ENCODE peak calls at places on chromosome 17, in four cellular contexts. One of them, this sample, is unnamed.

GRCh38 chr17:15213381-15214087 is 51.6 kb downstream of the PMP22 start:
- DNase-seq in GM23338: peak
- DNase-seq in A549: no peak
- DNase-seq in K562: no peak
- DNase-seq in this sample: no peak

GRCh38 chr17:27612160-27612767 is 18.7 kb upstream of the LGALS9 start:
- DNase-seq in K562: no peak
- DNase-seq in A549: no peak
- DNase-seq in GM23338: no peak
- DNase-seq in this sample: no peak

GRCh38 chr17:8226536-8227237 is 16.3 kb upstream of the AURKB start:
- DNase-seq in A549: peak
- DNase-seq in GM23338: peak
- DNase-seq in K562: peak
- DNase-seq in this sample: no peak

GRCh38 chr17:52604105-52604504 is 445.6 kb upstream of the CA10 start:
- DNase-seq in A549: no peak
- DNase-seq in K562: no peak
- DNase-seq in GM23338: no peak
- DNase-seq in this sample: no peak

GRCh38 chr17:17385502-17385901 is 82.3 kb downstream of the NT5M start:
- DNase-seq in K562: no peak
- DNase-seq in A549: no peak
- DNase-seq in GM23338: no peak
- DNase-seq in this sample: no peak

GRCh38 chr17:58282442-58282841 is 1.7 kb upstream of the MPO start:
- DNase-seq in A549: no peak
- DNase-seq in GM23338: no peak
- DNase-seq in K562: no peak
- DNase-seq in this sample: no peak

GRCh38 chr17:19387921-19388521 is 1.0 kb upstream of the MFAP4 start:
- DNase-seq in K562: no peak
- DNase-seq in GM23338: no peak
- DNase-seq in A549: no peak
- DNase-seq in this sample: no peak

GRCh38 chr17:75270218-75270965 is 639 bp downstream of the MIF4GD start:
- DNase-seq in A549: peak
- DNase-seq in GM23338: peak
- DNase-seq in K562: peak
- DNase-seq in this sample: peak

GRCh38 chr17:60392845-60393702 is 1.1 kb upstream of the USP32 start:
- DNase-seq in K562: no peak
- DNase-seq in GM23338: peak
- DNase-seq in A549: peak
- DNase-seq in this sample: peak

GRCh38 chr17:9266031-9266680 is 244.8 kb downstream of the NTN1 start:
- DNase-seq in K562: no peak
- DNase-seq in GM23338: no peak
- DNase-seq in A549: no peak
- DNase-seq in this sample: no peak

GRCh38 chr17:63369233-63369632 is 76.9 kb downstream of the CYB561 start:
- DNase-seq in A549: no peak
- DNase-seq in GM23338: no peak
- DNase-seq in K562: no peak
- DNase-seq in this sample: no peak

GRCh38 chr17:42017866-42018200 is 594 bp upstream of the DNAJC7 start:
- DNase-seq in A549: no peak
- DNase-seq in GM23338: peak
- DNase-seq in K562: no peak
- DNase-seq in this sample: peak

GRCh38 chr17:83119987-83120864 is 40.8 kb downstream of the METRNL start:
- DNase-seq in A549: no peak
- DNase-seq in GM23338: peak
- DNase-seq in K562: no peak
- DNase-seq in this sample: no peak

GRCh38 chr17:75509528-75510258 is 5.6 kb downstream of the CASKIN2 start:
- DNase-seq in A549: no peak
- DNase-seq in GM23338: no peak
- DNase-seq in K562: no peak
- DNase-seq in this sample: no peak

GRCh38 chr17:4557626-4558310 is 2.6 kb upstream of the MYBBP1A start:
- DNase-seq in A549: no peak
- DNase-seq in K562: no peak
- DNase-seq in GM23338: no peak
- DNase-seq in this sample: no peak

GRCh38 chr17:65514082-65514481 is 47.4 kb downstream of the AXIN2 start:
- DNase-seq in GM23338: no peak
- DNase-seq in A549: no peak
- DNase-seq in K562: no peak
- DNase-seq in this sample: no peak

GRCh38 chr17:42853004-42853403 is 2.0 kb downstream of the AOC3 start:
- DNase-seq in A549: no peak
- DNase-seq in GM23338: no peak
- DNase-seq in K562: no peak
- DNase-seq in this sample: no peak

GRCh38 chr17:16283705-16284104 is 66.7 kb downstream of the PIGL start:
- DNase-seq in GM23338: no peak
- DNase-seq in K562: no peak
- DNase-seq in A549: no peak
- DNase-seq in this sample: no peak

GRCh38 chr17:66904760-66905637 is 59.5 kb upstream of the CACNG4 start:
- DNase-seq in GM23338: no peak
- DNase-seq in A549: peak
- DNase-seq in K562: no peak
- DNase-seq in this sample: peak

GRCh38 chr17:66906321-66907278 is 57.9 kb upstream of the CACNG4 start:
- DNase-seq in K562: peak
- DNase-seq in GM23338: peak
- DNase-seq in A549: peak
- DNase-seq in this sample: peak

GRCh38 chr17:66898536-66898935 is 63.6 kb downstream of the CACNG5 start:
- DNase-seq in GM23338: no peak
- DNase-seq in A549: no peak
- DNase-seq in K562: no peak
- DNase-seq in this sample: no peak

GRCh38 chr17:66900126-66901010 is 64.1 kb upstream of the CACNG4 start:
- DNase-seq in A549: peak
- DNase-seq in K562: peak
- DNase-seq in GM23338: no peak
- DNase-seq in this sample: peak

DNA sequence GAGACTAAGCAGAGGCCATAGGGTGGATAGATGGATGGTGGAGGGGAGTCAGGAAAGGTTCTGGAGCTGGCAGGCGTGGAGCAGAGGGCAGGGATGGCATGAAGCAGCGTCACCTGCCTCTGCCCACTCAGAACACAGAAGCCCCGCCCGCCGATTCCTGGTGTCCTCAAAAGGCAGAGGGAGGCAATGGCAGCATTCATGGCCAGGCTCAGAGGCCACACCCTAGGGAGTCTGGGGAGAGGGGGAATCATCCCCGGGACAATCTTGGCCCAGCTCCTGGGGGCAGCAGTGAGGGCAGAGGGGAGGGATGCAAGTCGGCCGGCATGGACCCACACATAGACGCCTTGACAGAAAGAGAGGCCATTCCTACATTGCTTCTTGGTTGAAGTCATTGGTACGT is 60.7 kb upstream of the CACNG4 start:
- DNase-seq in GM23338: no peak
- DNase-seq in A549: no peak
- DNase-seq in K562: no peak
- DNase-seq in this sample: no peak
- TF ChIP-seq JUNB in GM23338: no peak
- TF ChIP-seq JUNB in A549: no peak
- TF ChIP-seq JUNB in K562: no peak
- TF ChIP-seq JUNB in this sample: no peak

GRCh38 chr17:77596491-77597420 is 361.7 kb upstream of the TNRC6C start:
- DNase-seq in GM23338: no peak
- DNase-seq in A549: no peak
- DNase-seq in K562: no peak
- DNase-seq in this sample: no peak
- TF ChIP-seq JUNB in GM23338: no peak
- TF ChIP-seq JUNB in A549: no peak
- TF ChIP-seq JUNB in K562: no peak
- TF ChIP-seq JUNB in this sample: no peak

DNA sequence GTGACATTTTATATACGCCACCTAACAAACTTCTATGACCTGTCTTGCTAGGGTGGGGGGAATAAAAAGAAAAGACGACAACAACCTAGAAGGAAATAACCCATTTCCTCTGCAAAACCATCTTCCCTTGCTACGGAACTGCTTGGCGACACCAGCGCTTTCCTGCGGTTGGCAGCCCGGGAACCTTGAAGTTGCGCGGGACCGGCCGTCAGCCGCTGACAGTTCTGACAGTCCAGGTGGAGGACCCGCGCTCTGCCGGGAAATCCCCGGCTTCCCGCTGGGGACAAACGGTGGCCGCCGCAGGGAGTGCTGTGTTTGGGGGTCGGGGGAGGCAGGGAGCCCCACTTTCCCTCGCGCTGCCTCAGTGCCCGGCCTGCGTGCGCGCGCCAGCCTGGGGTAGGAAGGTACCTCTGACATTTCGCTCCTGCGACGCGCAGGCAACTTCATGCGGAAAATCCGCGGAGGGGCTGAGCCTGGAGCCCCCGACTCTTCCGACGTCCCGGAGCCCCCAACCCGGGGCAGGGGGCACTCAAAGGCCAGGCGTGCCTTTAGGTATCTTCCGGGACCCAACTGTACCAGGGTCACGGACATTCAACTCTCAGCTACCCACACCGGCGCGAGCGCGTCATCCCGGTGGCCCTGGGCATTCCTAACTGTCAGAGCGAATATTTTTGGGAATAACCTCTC is 516 bp downstream of the SLC16A6 start:
- DNase-seq in A549: no peak
- DNase-seq in GM23338: peak
- DNase-seq in K562: no peak
- DNase-seq in this sample: no peak
- TF ChIP-seq JUNB in A549: no peak
- TF ChIP-seq JUNB in GM23338: no peak
- TF ChIP-seq JUNB in K562: no peak
- TF ChIP-seq JUNB in this sample: no peak

GRCh38 chr17:80885922-80886582 is 105.6 kb upstream of the CHMP6 start:
- DNase-seq in K562: no peak
- DNase-seq in GM23338: no peak
- DNase-seq in A549: no peak
- DNase-seq in this sample: no peak
- TF ChIP-seq JUNB in K562: no peak
- TF ChIP-seq JUNB in GM23338: no peak
- TF ChIP-seq JUNB in A549: no peak
- TF ChIP-seq JUNB in this sample: no peak

GRCh38 chr17:79984045-79984840 is 51.4 kb downstream of the TBC1D16 start:
- DNase-seq in GM23338: no peak
- DNase-seq in A549: no peak
- DNase-seq in K562: no peak
- DNase-seq in this sample: no peak
- TF ChIP-seq JUNB in GM23338: no peak
- TF ChIP-seq JUNB in A549: no peak
- TF ChIP-seq JUNB in K562: no peak
- TF ChIP-seq JUNB in this sample: no peak

GRCh38 chr17:47736501-47737211 is 3.6 kb downstream of the TBX21 start:
- DNase-seq in A549: no peak
- DNase-seq in GM23338: no peak
- DNase-seq in K562: no peak
- DNase-seq in this sample: no peak
- TF ChIP-seq JUNB in A549: no peak
- TF ChIP-seq JUNB in GM23338: no peak
- TF ChIP-seq JUNB in K562: no peak
- TF ChIP-seq JUNB in this sample: no peak

GRCh38 chr17:81239714-81240555 is 817 bp downstream of the NDUFAF8 start:
- DNase-seq in GM23338: peak
- DNase-seq in K562: peak
- DNase-seq in A549: peak
- DNase-seq in this sample: no peak
- TF ChIP-seq JUNB in GM23338: no peak
- TF ChIP-seq JUNB in K562: no peak
- TF ChIP-seq JUNB in A549: no peak
- TF ChIP-seq JUNB in this sample: no peak

GRCh38 chr17:38334480-38335364 is 9.0 kb downstream of the GPR179 start:
- DNase-seq in A549: no peak
- DNase-seq in GM23338: no peak
- DNase-seq in K562: no peak
- DNase-seq in this sample: no peak

GRCh38 chr17:38338053-38338452 is 5.7 kb downstream of the GPR179 start:
- DNase-seq in A549: no peak
- DNase-seq in GM23338: no peak
- DNase-seq in K562: no peak
- DNase-seq in this sample: no peak

GRCh38 chr17:38339891-38340290 is 3.9 kb downstream of the GPR179 start:
- DNase-seq in GM23338: no peak
- DNase-seq in K562: no peak
- DNase-seq in A549: no peak
- DNase-seq in this sample: no peak

GRCh38 chr17:38338535-38338934 is 5.2 kb downstream of the GPR179 start:
- DNase-seq in A549: no peak
- DNase-seq in K562: no peak
- DNase-seq in GM23338: no peak
- DNase-seq in this sample: no peak

DNA sequence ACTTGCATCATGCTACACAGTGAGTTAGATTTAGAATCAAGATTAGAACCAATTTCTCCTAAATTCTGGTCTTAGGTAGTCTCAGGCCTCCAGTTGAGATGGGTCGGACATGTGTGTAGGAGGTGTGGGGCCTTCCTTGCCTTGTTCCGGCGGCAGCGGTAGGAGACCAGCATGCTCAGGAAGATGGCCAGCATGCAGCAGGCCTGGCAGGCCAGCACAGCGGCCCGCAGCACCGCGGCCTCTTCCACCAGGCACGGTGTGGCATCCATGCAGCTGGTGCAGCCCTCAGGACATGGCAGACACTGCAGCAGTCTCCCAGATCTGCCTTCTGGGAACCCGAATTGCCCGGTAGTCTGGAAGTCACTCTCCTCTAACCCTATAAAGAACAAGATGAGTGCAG is 6.9 kb downstream of the GPR179 start:
- DNase-seq in GM23338: no peak
- DNase-seq in A549: no peak
- DNase-seq in K562: no peak
- DNase-seq in this sample: no peak
- TF ChIP-seq JUNB in GM23338: no peak
- TF ChIP-seq JUNB in A549: no peak
- TF ChIP-seq JUNB in K562: no peak
- TF ChIP-seq JUNB in this sample: no peak

DNA sequence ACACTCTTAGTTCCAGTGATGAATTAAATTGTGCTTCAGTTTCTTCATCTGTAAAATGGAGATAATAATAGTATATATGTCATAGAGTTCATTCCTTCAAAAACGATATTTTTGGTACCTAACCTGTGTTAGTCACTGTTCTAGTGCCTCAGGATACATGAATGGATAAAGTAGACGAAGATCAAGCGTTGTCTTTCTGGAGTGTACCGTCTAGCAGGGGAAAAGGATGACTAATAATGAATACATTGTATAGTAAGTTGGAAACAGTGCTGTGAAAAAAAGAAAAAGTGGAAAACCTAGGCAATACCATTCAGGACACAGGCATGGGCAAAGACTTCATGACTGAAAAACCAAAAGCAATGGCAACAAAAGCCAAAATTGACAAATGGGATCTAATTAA is 8.6 kb downstream of the KRT10 start:
- DNase-seq in K562: no peak
- DNase-seq in A549: no peak
- DNase-seq in GM23338: no peak
- DNase-seq in this sample: no peak
- TF ChIP-seq JUNB in K562: no peak
- TF ChIP-seq JUNB in A549: no peak
- TF ChIP-seq JUNB in GM23338: no peak
- TF ChIP-seq JUNB in this sample: no peak

GRCh38 chr17:48392836-48393235 is 37.2 kb downstream of the SKAP1 start:
- DNase-seq in K562: no peak
- DNase-seq in A549: no peak
- DNase-seq in GM23338: no peak
- DNase-seq in this sample: no peak
- TF ChIP-seq JUNB in K562: no peak
- TF ChIP-seq JUNB in A549: no peak
- TF ChIP-seq JUNB in GM23338: no peak
- TF ChIP-seq JUNB in this sample: no peak